ENCODE peak calls at places on chromosomes 11 and 22, in seven cellular contexts. One of them, this sample, is unnamed.

GRCh38 chr11:78562398-78562797 is 12.3 kb downstream of the NARS2 start:
- DNase-seq in thyroid gland: no peak
- DNase-seq in NT2/D1: no peak
- DNase-seq in BJ: peak; percentile 68
- DNase-seq in CD8-positive, alpha-beta T cell: no peak
- DNase-seq in Caco-2: no peak
- DNase-seq in CD8-positive, alpha-beta memory T cell: no peak
- DNase-seq in this sample: no peak

GRCh38 chr11:79431535-79431934 is 9.3 kb downstream of the TENM4 start:
- DNase-seq in NT2/D1: no peak
- DNase-seq in CD8-positive, alpha-beta memory T cell: no peak
- DNase-seq in BJ: no peak
- DNase-seq in thyroid gland: no peak
- DNase-seq in Caco-2: no peak
- DNase-seq in CD8-positive, alpha-beta T cell: no peak
- DNase-seq in this sample: peak; percentile 72

GRCh38 chr22:23207786-23208325 is 27.5 kb downstream of the BCR start:
- DNase-seq in NT2/D1: no peak
- DNase-seq in CD8-positive, alpha-beta memory T cell: no peak
- DNase-seq in thyroid gland: peak; percentile 89
- DNase-seq in CD8-positive, alpha-beta T cell: no peak
- DNase-seq in Caco-2: no peak
- DNase-seq in BJ: no peak
- DNase-seq in this sample: no peak

GRCh38 chr22:49372530-49373288 is 455.0 kb downstream of the BRD1 start:
- DNase-seq in BJ: no peak
- DNase-seq in NT2/D1: peak; percentile 13
- DNase-seq in CD8-positive, alpha-beta memory T cell: no peak
- DNase-seq in CD8-positive, alpha-beta T cell: peak; percentile 36
- DNase-seq in thyroid gland: no peak
- DNase-seq in Caco-2: no peak
- DNase-seq in this sample: no peak

GRCh38 chr22:46148885-46149492 is 1.3 kb upstream of the PPARA start:
- DNase-seq in thyroid gland: no peak
- DNase-seq in CD8-positive, alpha-beta memory T cell: peak; percentile 40
- DNase-seq in CD8-positive, alpha-beta T cell: no peak
- DNase-seq in BJ: no peak
- DNase-seq in Caco-2: no peak
- DNase-seq in NT2/D1: no peak
- DNase-seq in this sample: no peak

GRCh38 chr11:31240340-31240904 is 129.1 kb downstream of the DCDC1 start:
- DNase-seq in CD8-positive, alpha-beta memory T cell: peak; percentile 1
- DNase-seq in NT2/D1: peak; percentile 47
- DNase-seq in CD8-positive, alpha-beta T cell: no peak
- DNase-seq in thyroid gland: peak; percentile 7
- DNase-seq in BJ: no peak
- DNase-seq in Caco-2: peak; percentile 51
- DNase-seq in this sample: no peak

GRCh38 chr11:31802609-31802989 is 8.5 kb downstream of the PAX6 start:
- DNase-seq in CD8-positive, alpha-beta T cell: no peak
- DNase-seq in NT2/D1: no peak
- DNase-seq in BJ: no peak
- DNase-seq in thyroid gland: no peak
- DNase-seq in CD8-positive, alpha-beta memory T cell: no peak
- DNase-seq in Caco-2: no peak
- DNase-seq in this sample: no peak

GRCh38 chr11:27427183-27427980 is 45.2 kb downstream of the LGR4 start:
- DNase-seq in CD8-positive, alpha-beta memory T cell: no peak
- DNase-seq in BJ: no peak
- DNase-seq in Caco-2: no peak
- DNase-seq in thyroid gland: no peak
- DNase-seq in CD8-positive, alpha-beta T cell: no peak
- DNase-seq in NT2/D1: no peak
- DNase-seq in this sample: no peak

GRCh38 chr11:118998388-118998717 is 415 bp downstream of the CENATAC start:
- DNase-seq in CD8-positive, alpha-beta memory T cell: no peak
- DNase-seq in Caco-2: no peak
- DNase-seq in NT2/D1: no peak
- DNase-seq in CD8-positive, alpha-beta T cell: no peak
- DNase-seq in thyroid gland: peak; percentile 27
- DNase-seq in BJ: no peak
- DNase-seq in this sample: no peak

GRCh38 chr11:18064450-18065048 is 18.5 kb upstream of the TPH1 start:
- DNase-seq in CD8-positive, alpha-beta memory T cell: no peak
- DNase-seq in BJ: no peak
- DNase-seq in CD8-positive, alpha-beta T cell: no peak
- DNase-seq in NT2/D1: no peak
- DNase-seq in Caco-2: no peak
- DNase-seq in thyroid gland: no peak
- DNase-seq in this sample: no peak

GRCh38 chr22:22023581-22024137 is 41.1 kb upstream of the TOP3B start:
- DNase-seq in thyroid gland: no peak
- DNase-seq in NT2/D1: no peak
- DNase-seq in Caco-2: no peak
- DNase-seq in CD8-positive, alpha-beta memory T cell: no peak
- DNase-seq in CD8-positive, alpha-beta T cell: no peak
- DNase-seq in BJ: no peak
- DNase-seq in this sample: no peak

GRCh38 chr11:121479839-121480238 is 27.1 kb upstream of the SORL1-AS1 start:
- DNase-seq in BJ: no peak
- DNase-seq in NT2/D1: no peak
- DNase-seq in CD8-positive, alpha-beta memory T cell: no peak
- DNase-seq in Caco-2: no peak
- DNase-seq in thyroid gland: no peak
- DNase-seq in CD8-positive, alpha-beta T cell: no peak
- DNase-seq in this sample: no peak

GRCh38 chr22:23547818-23548500 is 32.1 kb downstream of the IGLL1 start:
- DNase-seq in thyroid gland: no peak
- DNase-seq in CD8-positive, alpha-beta memory T cell: no peak
- DNase-seq in NT2/D1: no peak
- DNase-seq in CD8-positive, alpha-beta T cell: no peak
- DNase-seq in Caco-2: no peak
- DNase-seq in BJ: no peak
- DNase-seq in this sample: no peak

GRCh38 chr11:95067828-95068244 is 1.1 kb downstream of the SRSF8 start:
- DNase-seq in thyroid gland: no peak
- DNase-seq in Caco-2: no peak
- DNase-seq in BJ: no peak
- DNase-seq in NT2/D1: peak; percentile 42
- DNase-seq in CD8-positive, alpha-beta T cell: peak; percentile 76
- DNase-seq in CD8-positive, alpha-beta memory T cell: no peak
- DNase-seq in this sample: no peak

GRCh38 chr11:72353861-72354260 is 80.5 kb downstream of the CLPB start:
- DNase-seq in CD8-positive, alpha-beta memory T cell: no peak
- DNase-seq in Caco-2: peak; percentile 73
- DNase-seq in thyroid gland: no peak
- DNase-seq in CD8-positive, alpha-beta T cell: no peak
- DNase-seq in BJ: no peak
- DNase-seq in NT2/D1: no peak
- DNase-seq in this sample: no peak

GRCh38 chr11:2548596-2548995 is 103.8 kb downstream of the KCNQ1 start:
- DNase-seq in CD8-positive, alpha-beta memory T cell: no peak
- DNase-seq in BJ: no peak
- DNase-seq in thyroid gland: no peak
- DNase-seq in CD8-positive, alpha-beta T cell: no peak
- DNase-seq in Caco-2: no peak
- DNase-seq in NT2/D1: no peak
- DNase-seq in this sample: no peak

GRCh38 chr11:6505577-6506240 is 8.6 kb downstream of the DNHD1 start:
- DNase-seq in CD8-positive, alpha-beta T cell: no peak
- DNase-seq in CD8-positive, alpha-beta memory T cell: peak; percentile 21
- DNase-seq in thyroid gland: no peak
- DNase-seq in Caco-2: peak; percentile 48
- DNase-seq in BJ: peak; percentile 27
- DNase-seq in NT2/D1: peak; percentile 15
- DNase-seq in this sample: peak; percentile 26

GRCh38 chr11:95132956-95133355 is 43.3 kb downstream of the ENDOD1 start:
- DNase-seq in CD8-positive, alpha-beta memory T cell: no peak
- DNase-seq in CD8-positive, alpha-beta T cell: no peak
- DNase-seq in BJ: no peak
- DNase-seq in Caco-2: no peak
- DNase-seq in NT2/D1: no peak
- DNase-seq in thyroid gland: no peak
- DNase-seq in this sample: no peak

GRCh38 chr11:34680918-34681554 is 60.1 kb downstream of the EHF start:
- DNase-seq in CD8-positive, alpha-beta memory T cell: no peak
- DNase-seq in BJ: peak; percentile 30
- DNase-seq in thyroid gland: peak; percentile 44
- DNase-seq in Caco-2: no peak
- DNase-seq in CD8-positive, alpha-beta T cell: no peak
- DNase-seq in NT2/D1: no peak
- DNase-seq in this sample: peak; percentile 83

GRCh38 chr11:7571640-7572000 is 57.8 kb downstream of the PPFIBP2 start:
- DNase-seq in CD8-positive, alpha-beta T cell: no peak
- DNase-seq in NT2/D1: peak; percentile 80
- DNase-seq in CD8-positive, alpha-beta memory T cell: no peak
- DNase-seq in BJ: no peak
- DNase-seq in Caco-2: peak; percentile 86
- DNase-seq in thyroid gland: peak; percentile 89
- DNase-seq in this sample: no peak

GRCh38 chr11:2742201-2742600 is 42.4 kb upstream of the KCNQ1OT1 start:
- DNase-seq in Caco-2: no peak
- DNase-seq in BJ: no peak
- DNase-seq in thyroid gland: no peak
- DNase-seq in NT2/D1: no peak
- DNase-seq in CD8-positive, alpha-beta memory T cell: no peak
- DNase-seq in CD8-positive, alpha-beta T cell: no peak
- DNase-seq in this sample: no peak

GRCh38 chr11:134453441-134453840 is 41.4 kb upstream of the B3GAT1 start:
- DNase-seq in BJ: no peak
- DNase-seq in thyroid gland: no peak
- DNase-seq in NT2/D1: no peak
- DNase-seq in CD8-positive, alpha-beta T cell: no peak
- DNase-seq in Caco-2: no peak
- DNase-seq in CD8-positive, alpha-beta memory T cell: no peak
- DNase-seq in this sample: no peak

GRCh38 chr11:134450186-134450585 is 38.1 kb upstream of the B3GAT1 start:
- DNase-seq in BJ: no peak
- DNase-seq in CD8-positive, alpha-beta T cell: no peak
- DNase-seq in thyroid gland: no peak
- DNase-seq in Caco-2: no peak
- DNase-seq in CD8-positive, alpha-beta memory T cell: no peak
- DNase-seq in NT2/D1: no peak
- DNase-seq in this sample: no peak

GRCh38 chr11:134454146-134454690 is 42.2 kb upstream of the B3GAT1 start:
- DNase-seq in BJ: no peak
- DNase-seq in Caco-2: no peak
- DNase-seq in thyroid gland: no peak
- DNase-seq in CD8-positive, alpha-beta T cell: no peak
- DNase-seq in CD8-positive, alpha-beta memory T cell: no peak
- DNase-seq in NT2/D1: no peak
- DNase-seq in this sample: no peak

GRCh38 chr11:134452026-134452848 is 40.2 kb upstream of the B3GAT1 start:
- DNase-seq in CD8-positive, alpha-beta T cell: no peak
- DNase-seq in Caco-2: no peak
- DNase-seq in BJ: no peak
- DNase-seq in thyroid gland: peak; percentile 84
- DNase-seq in CD8-positive, alpha-beta memory T cell: no peak
- DNase-seq in NT2/D1: no peak
- DNase-seq in this sample: no peak

GRCh38 chr11:134452849-134453177 is 40.8 kb upstream of the B3GAT1 start:
- DNase-seq in CD8-positive, alpha-beta T cell: no peak
- DNase-seq in thyroid gland: no peak
- DNase-seq in NT2/D1: no peak
- DNase-seq in Caco-2: no peak
- DNase-seq in CD8-positive, alpha-beta memory T cell: no peak
- DNase-seq in BJ: no peak
- DNase-seq in this sample: no peak
- H3K4me3 ChIP-seq in CD8-positive, alpha-beta T cell: no peak overlapping the region
- H3K4me3 ChIP-seq in thyroid gland: no peak overlapping the region
- H3K4me3 ChIP-seq in NT2/D1: no peak overlapping the region
- H3K4me3 ChIP-seq in Caco-2: no peak overlapping the region
- H3K4me3 ChIP-seq in CD8-positive, alpha-beta memory T cell: no peak overlapping the region
- H3K4me3 ChIP-seq in BJ: no peak overlapping the region
- H3K4me3 ChIP-seq in this sample: no peak overlapping the region

DNA sequence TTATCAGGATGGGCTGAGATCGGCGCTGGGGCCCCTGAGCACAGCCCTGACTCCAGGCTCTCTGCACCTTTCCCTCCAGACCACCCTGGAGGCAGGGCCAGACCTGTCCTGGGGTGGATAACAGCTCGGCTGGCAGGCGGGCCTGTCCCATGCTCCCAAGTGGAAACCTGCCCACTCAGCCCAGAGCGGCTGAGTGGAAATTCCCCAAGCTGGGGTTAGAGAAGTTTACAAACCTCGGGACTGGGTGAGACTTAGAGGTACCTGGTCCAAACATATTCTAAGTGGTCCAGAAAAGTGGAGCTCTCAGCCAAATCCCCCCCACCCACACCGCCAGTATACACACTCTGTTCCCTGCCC is 4.8 kb upstream of the FXYD2 start:
- DNase-seq in thyroid gland: no peak
- DNase-seq in BJ: no peak
- DNase-seq in CD8-positive, alpha-beta T cell: no peak
- DNase-seq in Caco-2: no peak
- DNase-seq in CD8-positive, alpha-beta memory T cell: no peak
- DNase-seq in NT2/D1: no peak
- DNase-seq in this sample: no peak
- H3K4me3 ChIP-seq in thyroid gland: no peak overlapping the region
- H3K4me3 ChIP-seq in BJ: no peak overlapping the region
- H3K4me3 ChIP-seq in CD8-positive, alpha-beta T cell: no peak overlapping the region
- H3K4me3 ChIP-seq in Caco-2: no peak overlapping the region
- H3K4me3 ChIP-seq in CD8-positive, alpha-beta memory T cell: no peak overlapping the region
- H3K4me3 ChIP-seq in NT2/D1: no peak overlapping the region
- H3K4me3 ChIP-seq in this sample: no peak overlapping the region

GRCh38 chr22:19723990-19724827 is 870 bp downstream of the GP1BB start:
- DNase-seq in NT2/D1: peak; percentile 52
- DNase-seq in CD8-positive, alpha-beta T cell: no peak
- DNase-seq in Caco-2: peak; percentile 70
- DNase-seq in CD8-positive, alpha-beta memory T cell: no peak
- DNase-seq in thyroid gland: peak; percentile 38
- DNase-seq in BJ: no peak
- DNase-seq in this sample: no peak
- H3K4me3 ChIP-seq in NT2/D1: no peak overlapping the region
- H3K4me3 ChIP-seq in CD8-positive, alpha-beta T cell: no peak overlapping the region
- H3K4me3 ChIP-seq in Caco-2: peak overlapping the region; percentile 38
- H3K4me3 ChIP-seq in CD8-positive, alpha-beta memory T cell: peak overlapping the region; percentile 19
- H3K4me3 ChIP-seq in thyroid gland: no peak overlapping the region
- H3K4me3 ChIP-seq in BJ: no peak overlapping the region
- H3K4me3 ChIP-seq in this sample: no peak overlapping the region

DNA sequence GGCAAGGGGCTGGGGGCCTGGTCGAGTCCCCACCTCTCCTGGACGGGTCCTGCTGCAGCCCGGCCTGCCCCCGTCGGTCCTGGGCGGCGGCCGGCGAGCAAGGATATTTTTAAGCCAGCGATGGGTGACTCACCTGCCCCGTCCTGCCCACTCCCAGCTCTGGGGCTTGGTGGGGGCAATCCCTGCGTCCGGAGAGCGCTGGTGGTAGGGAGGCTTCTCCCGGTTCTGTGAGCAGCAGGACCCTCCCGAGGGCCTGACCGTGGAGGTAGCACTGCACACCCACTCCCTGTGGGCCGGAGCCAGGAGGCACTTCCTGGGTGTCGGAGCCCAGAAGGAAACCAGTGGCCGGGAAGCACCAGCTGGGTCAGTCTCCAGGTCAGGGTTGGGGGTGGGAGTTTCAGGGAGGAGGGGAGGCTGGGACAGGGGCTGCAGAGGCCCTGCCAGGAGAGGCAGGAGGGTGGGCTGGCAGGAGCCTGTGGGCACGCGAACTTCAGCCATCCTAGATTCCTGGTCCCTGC is 467 bp downstream of the EPS8L2 start:
- DNase-seq in Caco-2: peak; percentile 60
- DNase-seq in BJ: no peak
- DNase-seq in NT2/D1: no peak
- DNase-seq in CD8-positive, alpha-beta T cell: no peak
- DNase-seq in thyroid gland: peak; percentile 60
- DNase-seq in CD8-positive, alpha-beta memory T cell: no peak
- DNase-seq in this sample: no peak
- H3K4me3 ChIP-seq in Caco-2: peak overlapping the region; percentile 80
- H3K4me3 ChIP-seq in BJ: peak overlapping the region; percentile 75
- H3K4me3 ChIP-seq in NT2/D1: peak overlapping the region; percentile 53
- H3K4me3 ChIP-seq in CD8-positive, alpha-beta T cell: no peak overlapping the region
- H3K4me3 ChIP-seq in thyroid gland: peak overlapping the region; percentile 56
- H3K4me3 ChIP-seq in CD8-positive, alpha-beta memory T cell: no peak overlapping the region
- H3K4me3 ChIP-seq in this sample: peak overlapping the region; percentile 67